ENCODE peak calls at places on chromosomes 13 and 19, in nine cellular contexts. Q, I, E, S, B, L, P, C and X are unnamed samples.

GRCh38 chr13:42279080-42279479 is 7.1 kb downstream of the AKAP11 start:
- DNase-seq in Q (no peak), I (no peak), E (no peak), S (no peak), B (no peak), L (no peak), P (no peak), C (no peak), X (no peak)

GRCh38 chr19:14718522-14719113 is 28.8 kb downstream of the ZNF333 start:
- DNase-seq in Q (no peak), I (no peak), E (no peak), S (no peak), B (no peak), L (no peak), P (no peak), C (no peak), X (peak)

GRCh38 chr13:76903544-76904162 is 17.4 kb upstream of the KCTD12 start:
- DNase-seq in Q (peak), I (peak), E (peak), S (peak), B (peak), L (peak), P (no peak), C (peak), X (peak)

GRCh38 chr19:17671906-17672305 is 16.2 kb downstream of the UNC13A start:
- DNase-seq in Q (peak), I (no peak), E (no peak), S (no peak), B (peak), L (peak), P (no peak), C (no peak), X (no peak)

GRCh38 chr13:94598281-94598680 is 2.3 kb upstream of the TGDS start:
- DNase-seq in Q (no peak), I (no peak), E (no peak), S (no peak), B (peak), L (no peak), P (no peak), C (no peak), X (no peak)

GRCh38 chr13:104953588-104953987 is 1581.9 kb downstream of the EFNB2 start:
- DNase-seq in Q (no peak), I (no peak), E (no peak), S (no peak), B (no peak), L (no peak), P (no peak), C (no peak), X (no peak)

GRCh38 chr19:10420444-10421239 is at the start of gene PDE4A:
- DNase-seq in Q (no peak), I (no peak), E (no peak), S (no peak), B (no peak), L (no peak), P (no peak), C (no peak), X (no peak)

GRCh38 chr13:109652536-109652935 is 133.8 kb downstream of the IRS2 start:
- DNase-seq in Q (peak), I (no peak), E (no peak), S (no peak), B (peak), L (no peak), P (no peak), C (no peak), X (no peak)

GRCh38 chr13:90846956-90847355 is 500.5 kb upstream of the MIR17HG start:
- DNase-seq in Q (no peak), I (no peak), E (no peak), S (no peak), B (no peak), L (no peak), P (no peak), C (no peak), X (no peak)

GRCh38 chr13:103531278-103531677 is 465.1 kb upstream of the SLC10A2 start:
- DNase-seq in Q (no peak), I (no peak), E (no peak), S (no peak), B (no peak), L (no peak), P (no peak), C (no peak), X (no peak)

GRCh38 chr13:70844391-70845108 is 736.3 kb upstream of the KLHL1 start:
- DNase-seq in Q (no peak), I (peak), E (no peak), S (no peak), B (no peak), L (no peak), P (no peak), C (no peak), X (no peak)

GRCh38 chr13:108629353-108629752 is at the start of gene MYO16:
- DNase-seq in Q (no peak), I (no peak), E (no peak), S (no peak), B (no peak), L (no peak), P (no peak), C (no peak), X (no peak)

GRCh38 chr13:29454931-29455481 is 140.5 kb downstream of the SLC7A1 start:
- DNase-seq in Q (peak), I (no peak), E (no peak), S (no peak), B (peak), L (no peak), P (no peak), C (no peak), X (no peak)

GRCh38 chr13:45162194-45162593 is 38.7 kb downstream of the KCTD4 start:
- DNase-seq in Q (peak), I (no peak), E (no peak), S (no peak), B (peak), L (peak), P (no peak), C (no peak), X (no peak)

GRCh38 chr13:53075356-53076041 is 46.9 kb downstream of the OLFM4 start:
- DNase-seq in Q (no peak), I (no peak), E (no peak), S (no peak), B (no peak), L (no peak), P (no peak), C (no peak), X (no peak)

GRCh38 chr13:105774739-105775460 is 760.6 kb downstream of the EFNB2 start:
- DNase-seq in Q (peak), I (no peak), E (no peak), S (no peak), B (peak), L (no peak), P (no peak), C (no peak), X (no peak)

GRCh38 chr13:27967203-27967735 is 1.8 kb downstream of the CDX2 start:
- DNase-seq in Q (no peak), I (no peak), E (no peak), S (no peak), B (no peak), L (no peak), P (no peak), C (no peak), X (no peak)

GRCh38 chr13:27969073-27969865 is at the start of gene CDX2:
- DNase-seq in Q (no peak), I (peak), E (no peak), S (no peak), B (no peak), L (no peak), P (no peak), C (no peak), X (no peak)

GRCh38 chr13:27967736-27968315 is 1.3 kb downstream of the CDX2 start:
- DNase-seq in Q (no peak), I (no peak), E (no peak), S (no peak), B (no peak), L (no peak), P (no peak), C (no peak), X (no peak)

GRCh38 chr13:27969866-27970229 is 733 bp upstream of the CDX2 start:
- DNase-seq in Q (no peak), I (no peak), E (no peak), S (no peak), B (no peak), L (no peak), P (no peak), C (no peak), X (no peak)

GRCh38 chr13:27968316-27969072 is 621 bp downstream of the CDX2 start:
- DNase-seq in Q (no peak), I (no peak), E (no peak), S (no peak), B (no peak), L (no peak), P (no peak), C (no peak), X (no peak)
- H3K4me3 ChIP-seq in Q (no peak), I (peak), E (peak), S (no peak), B (no peak), L (no peak), P (peak), C (no peak), X (no peak)

GRCh38 chr19:3336680-3337523 is 29.5 kb upstream of the NFIC start:
- DNase-seq in Q (peak), I (peak), E (peak), S (peak), B (peak), L (peak), P (peak), C (no peak), X (peak)
- TF ChIP-seq POLR2A in Q (no peak), I (peak), E (no peak), S (peak), B (no peak), L (no peak), P (peak), C (no peak), X (no peak)

DNA sequence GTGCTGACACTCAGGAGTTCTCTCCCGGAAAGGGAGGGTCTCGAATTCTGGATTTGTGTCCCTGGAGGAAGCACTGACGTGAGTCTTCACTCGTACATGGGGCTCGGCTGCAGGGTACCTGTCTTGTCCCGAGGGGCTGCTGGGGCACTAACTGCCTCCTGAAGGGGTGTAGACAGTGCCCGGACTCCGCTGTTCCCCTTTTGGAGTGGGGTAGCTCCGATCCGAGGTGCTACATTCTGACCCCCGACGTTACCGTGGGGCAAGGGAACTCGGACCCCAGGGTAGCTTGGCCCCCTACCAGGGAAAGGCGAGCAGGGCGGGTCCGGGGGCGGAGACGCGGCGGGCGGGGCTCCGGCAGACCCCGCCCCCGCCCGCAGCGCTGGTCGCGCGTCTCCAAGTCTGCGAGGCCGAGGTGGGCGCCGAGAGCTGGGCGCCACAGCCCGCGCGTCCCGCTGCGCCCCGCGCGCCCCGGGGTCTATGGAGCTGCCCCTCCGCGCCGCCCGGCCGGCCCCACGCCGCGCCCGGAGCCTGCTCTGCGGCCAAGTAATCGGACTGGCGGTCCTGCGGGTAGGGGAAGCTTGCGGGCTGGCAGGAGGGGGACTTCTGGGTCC is at the start of gene NPAS1:
- DNase-seq in Q (no peak), I (no peak), E (no peak), S (no peak), B (no peak), L (no peak), P (no peak), C (no peak), X (no peak)
- H3K4me3 ChIP-seq in Q (no peak), I (no peak), E (no peak), S (no peak), B (peak), L (no peak), P (no peak), C (no peak), X (no peak)

GRCh38 chr19:39494661-39495060 is 4.1 kb upstream of the DLL3 start:
- DNase-seq in Q (no peak), I (no peak), E (no peak), S (no peak), B (no peak), L (no peak), P (no peak), C (no peak), X (no peak)

GRCh38 chr19:39497850-39498261 is 891 bp upstream of the DLL3 start:
- DNase-seq in Q (peak), I (peak), E (no peak), S (no peak), B (peak), L (peak), P (no peak), C (no peak), X (no peak)

GRCh38 chr19:39498262-39499081 is at the start of gene DLL3:
- DNase-seq in Q (peak), I (no peak), E (no peak), S (no peak), B (peak), L (no peak), P (no peak), C (no peak), X (no peak)

GRCh38 chr19:39499082-39499642 is 415 bp downstream of the DLL3 start:
- DNase-seq in Q (no peak), I (no peak), E (no peak), S (no peak), B (no peak), L (no peak), P (no peak), C (no peak), X (no peak)

DNA sequence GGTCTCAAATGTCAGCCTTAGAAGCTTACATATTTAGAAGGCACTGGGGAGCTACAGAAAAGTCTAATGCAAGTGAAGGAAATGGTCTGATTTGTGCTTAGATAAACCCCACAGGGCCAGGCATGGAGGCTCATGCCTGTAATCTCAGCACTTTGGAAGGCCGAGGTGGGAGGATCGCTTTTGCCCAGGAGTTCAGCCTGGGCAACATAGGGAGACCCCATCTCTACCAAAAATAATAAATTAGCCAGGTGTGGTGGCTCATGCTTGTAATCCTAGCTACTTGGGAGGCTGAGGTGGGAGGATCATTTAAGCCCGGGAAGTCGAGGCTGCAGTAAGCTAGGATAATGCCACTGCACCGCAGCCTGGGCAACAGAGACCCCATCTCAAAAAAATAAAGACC is 2.7 kb upstream of the DLL3 start:
- DNase-seq in Q (no peak), I (no peak), E (no peak), S (no peak), B (no peak), L (no peak), P (no peak), C (no peak), X (no peak)
- TF ChIP-seq POLR2A in Q (no peak), I (no peak), E (no peak), S (no peak), B (no peak), L (no peak), P (no peak), C (no peak), X (no peak)

GRCh38 chr13:99227331-99227900 is 26.8 kb downstream of the UBAC2 start:
- DNase-seq in Q (no peak), I (no peak), E (no peak), S (no peak), B (no peak), L (no peak), P (no peak), C (no peak), X (no peak)

GRCh38 chr13:99226493-99226892 is 25.8 kb downstream of the UBAC2 start:
- DNase-seq in Q (no peak), I (no peak), E (no peak), S (no peak), B (no peak), L (no peak), P (no peak), C (no peak), X (no peak)

GRCh38 chr13:99227909-99228688 is 27.4 kb downstream of the UBAC2 start:
- DNase-seq in Q (no peak), I (no peak), E (no peak), S (no peak), B (no peak), L (peak), P (peak), C (no peak), X (no peak)

GRCh38 chr13:99230991-99231390 is 27.2 kb downstream of the GPR18 start:
- DNase-seq in Q (no peak), I (no peak), E (no peak), S (no peak), B (no peak), L (no peak), P (no peak), C (no peak), X (no peak)

GRCh38 chr13:99228737-99229691 is 28.4 kb downstream of the UBAC2 start:
- DNase-seq in Q (no peak), I (no peak), E (no peak), S (no peak), B (peak), L (no peak), P (no peak), C (peak), X (no peak)
- H3K4me3 ChIP-seq in Q (no peak), I (no peak), E (no peak), S (no peak), B (no peak), L (no peak), P (no peak), C (peak), X (no peak)

DNA sequence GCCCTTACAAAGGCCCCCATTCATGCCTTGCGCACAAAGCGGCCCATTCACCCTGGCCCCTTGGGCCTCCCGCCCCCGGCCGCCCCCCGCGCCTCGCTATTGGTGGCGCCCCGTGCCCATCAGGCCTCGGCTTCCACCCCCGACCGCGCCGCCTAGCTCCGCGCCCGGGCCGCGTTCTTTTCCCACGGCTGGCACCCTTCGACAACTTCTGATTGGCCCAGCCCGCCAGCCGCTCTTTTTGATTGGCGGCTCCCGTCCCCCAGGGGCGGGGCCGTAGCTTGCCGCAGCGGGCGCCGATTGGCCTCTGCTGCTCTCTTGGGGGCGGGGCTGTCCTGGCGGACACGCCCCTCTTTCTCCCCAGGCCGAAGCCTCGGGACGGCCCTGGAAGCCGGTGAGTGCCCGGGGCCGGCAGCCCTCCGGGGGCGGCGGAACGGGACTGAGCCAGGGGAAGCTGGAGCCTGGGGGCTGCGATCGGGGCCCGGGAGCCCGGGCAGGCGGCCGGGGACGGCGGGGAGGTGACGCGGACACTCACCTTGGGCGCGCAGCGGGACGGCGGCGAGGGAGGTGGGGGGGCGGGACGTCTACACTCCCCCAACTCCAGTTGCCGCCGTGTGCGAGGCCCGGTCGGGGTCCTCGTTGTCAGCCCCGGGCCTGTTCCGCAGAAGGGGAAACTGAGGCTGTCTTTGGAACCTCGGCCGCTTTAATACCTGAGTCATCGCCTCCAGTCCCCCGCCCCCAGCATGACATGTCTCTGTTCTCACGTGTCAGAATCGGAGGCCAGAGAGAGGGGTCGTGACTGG is at the start of gene MYH14:
- DNase-seq in Q (peak), I (peak), E (peak), S (peak), B (no peak), L (peak), P (peak), C (no peak), X (peak)
- TF ChIP-seq POLR2A in Q (no peak), I (peak), E (peak), S (peak), B (no peak), L (no peak), P (peak), C (no peak), X (no peak)

DNA sequence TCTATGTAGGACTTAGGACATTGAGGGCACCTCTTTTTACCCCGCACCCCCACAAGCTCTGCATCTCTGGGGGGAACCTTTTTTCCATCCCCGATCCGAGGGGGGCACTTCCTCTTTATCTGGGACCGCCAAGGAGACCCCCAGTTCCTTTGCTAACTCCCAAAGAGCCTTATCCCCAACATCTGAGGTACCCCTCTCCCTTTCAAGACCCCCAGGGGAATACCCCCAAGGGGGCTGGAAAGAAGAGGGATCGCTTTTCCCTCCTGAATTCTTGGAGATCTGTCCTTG is 1.1 kb downstream of the TNFSF9 start:
- DNase-seq in Q (no peak), I (no peak), E (no peak), S (no peak), B (no peak), L (no peak), P (no peak), C (no peak), X (no peak)
- H3K4me3 ChIP-seq in Q (no peak), I (peak), E (peak), S (no peak), B (no peak), L (no peak), P (peak), C (peak), X (no peak)